ENCODE peak calls at places on chromosomes 3 and 15, in four cellular contexts. Z, N, L and E are unnamed samples.

GRCh38 chr15:99143230-99143629 is 38.4 kb downstream of the SYNM start:
- DNase-seq in N (no peak), Z (no peak), L (no peak), E (no peak)

GRCh38 chr3:196638922-196639516 is 475 bp upstream of the NRROS start:
- DNase-seq in N (no peak), L (no peak), Z (no peak), E (no peak)

GRCh38 chr3:49500408-49501257 is 30.6 kb downstream of the DAG1 start:
- DNase-seq in N (peak), Z (peak), L (peak), E (peak)

GRCh38 chr3:12409625-12410596 is 74.4 kb upstream of the TSEN2 start:
- DNase-seq in L (no peak), Z (no peak), N (no peak), E (no peak)

GRCh38 chr15:89462198-89462912 is 34.0 kb downstream of the RHCG start:
- DNase-seq in Z (peak), N (no peak), L (no peak), E (no peak)

GRCh38 chr3:195013411-195013810 is 257.5 kb downstream of the XXYLT1 start:
- DNase-seq in N (no peak), L (no peak), Z (no peak), E (no peak)

GRCh38 chr3:38763569-38763968 is 52.4 kb downstream of the SCN10A start:
- DNase-seq in L (no peak), Z (no peak), N (no peak), E (no peak)

GRCh38 chr3:182436547-182436946 is 356.8 kb upstream of the ATP11B start:
- DNase-seq in Z (no peak), L (no peak), N (no peak), E (peak)

GRCh38 chr3:139213936-139214335 is 129.9 kb upstream of the MRPS22 start:
- DNase-seq in N (no peak), L (no peak), Z (no peak), E (no peak)

GRCh38 chr3:27289769-27290413 is 79.3 kb downstream of the NEK10 start:
- DNase-seq in N (no peak), L (no peak), Z (no peak), E (no peak)

GRCh38 chr3:55476515-55476914 is 10.6 kb downstream of the WNT5A start:
- DNase-seq in L (peak), Z (no peak), N (no peak), E (no peak)

GRCh38 chr3:195549931-195550519 is 6.9 kb upstream of the PPP1R2 start:
- DNase-seq in N (no peak), Z (no peak), L (no peak), E (no peak)

GRCh38 chr3:17901893-17902292 is 159.5 kb upstream of the TBC1D5 start:
- DNase-seq in L (no peak), Z (no peak), N (no peak), E (no peak)

DNA sequence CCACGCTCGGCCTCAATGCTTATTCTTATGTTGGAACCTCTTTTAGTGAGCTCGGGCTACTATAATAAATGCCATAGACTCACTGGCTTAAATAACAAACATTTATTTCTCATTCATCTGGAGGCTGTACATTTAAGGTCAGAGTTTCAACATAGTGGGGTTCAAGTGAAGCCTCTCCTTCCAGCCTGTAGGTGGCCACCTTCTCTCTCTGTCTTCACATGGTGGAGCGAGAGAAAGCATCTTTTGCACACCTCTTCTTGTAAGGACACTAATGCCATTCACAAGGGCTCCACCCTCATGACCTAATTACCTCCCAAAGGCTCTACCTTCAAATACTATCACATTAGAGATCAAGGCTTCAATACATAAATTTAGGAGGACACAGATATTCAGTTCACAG is 520.3 kb upstream of the EPHA6 start:
- DNase-seq in N (no peak), Z (no peak), L (no peak), E (no peak)
- TF ChIP-seq CTCF in N (no peak), Z (no peak), L (no peak), E (no peak)

GRCh38 chr3:53157974-53158580 is 2.9 kb upstream of the PRKCD start:
- DNase-seq in Z (peak), L (no peak), N (no peak), E (no peak)

GRCh38 chr3:53153914-53154434 is 7.0 kb upstream of the PRKCD start:
- DNase-seq in N (peak), L (no peak), Z (no peak), E (no peak)

GRCh38 chr3:53156368-53156834 is 4.6 kb upstream of the PRKCD start:
- DNase-seq in Z (no peak), N (peak), L (no peak), E (no peak)

GRCh38 chr3:53154731-53155320 is 6.2 kb upstream of the PRKCD start:
- DNase-seq in N (peak), Z (no peak), L (peak), E (peak)

DNA sequence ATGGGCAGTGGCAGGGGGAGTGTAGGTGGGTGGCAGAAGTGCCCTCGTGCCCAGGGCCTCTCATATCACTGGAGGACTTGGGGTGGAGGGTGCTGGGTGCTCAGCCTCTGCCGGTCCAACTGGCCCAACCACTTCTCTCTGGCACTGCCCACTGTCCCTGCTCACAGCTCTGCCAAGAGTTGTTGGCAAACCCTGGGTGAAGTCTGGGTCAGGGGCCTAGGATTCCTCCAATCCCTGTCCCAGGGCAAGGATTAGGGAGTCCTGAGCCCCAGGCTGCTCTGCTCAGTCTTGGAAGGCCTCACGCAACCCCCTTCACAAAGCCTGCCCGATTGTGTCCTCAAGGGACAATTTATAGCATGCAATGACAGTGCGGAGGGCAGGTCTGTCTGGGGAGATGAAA is 5.2 kb upstream of the PRKCD start:
- DNase-seq in Z (peak), N (peak), L (peak), E (peak)
- H3K27ac ChIP-seq in Z (peak), N (peak), L (no peak), E (peak)

DNA sequence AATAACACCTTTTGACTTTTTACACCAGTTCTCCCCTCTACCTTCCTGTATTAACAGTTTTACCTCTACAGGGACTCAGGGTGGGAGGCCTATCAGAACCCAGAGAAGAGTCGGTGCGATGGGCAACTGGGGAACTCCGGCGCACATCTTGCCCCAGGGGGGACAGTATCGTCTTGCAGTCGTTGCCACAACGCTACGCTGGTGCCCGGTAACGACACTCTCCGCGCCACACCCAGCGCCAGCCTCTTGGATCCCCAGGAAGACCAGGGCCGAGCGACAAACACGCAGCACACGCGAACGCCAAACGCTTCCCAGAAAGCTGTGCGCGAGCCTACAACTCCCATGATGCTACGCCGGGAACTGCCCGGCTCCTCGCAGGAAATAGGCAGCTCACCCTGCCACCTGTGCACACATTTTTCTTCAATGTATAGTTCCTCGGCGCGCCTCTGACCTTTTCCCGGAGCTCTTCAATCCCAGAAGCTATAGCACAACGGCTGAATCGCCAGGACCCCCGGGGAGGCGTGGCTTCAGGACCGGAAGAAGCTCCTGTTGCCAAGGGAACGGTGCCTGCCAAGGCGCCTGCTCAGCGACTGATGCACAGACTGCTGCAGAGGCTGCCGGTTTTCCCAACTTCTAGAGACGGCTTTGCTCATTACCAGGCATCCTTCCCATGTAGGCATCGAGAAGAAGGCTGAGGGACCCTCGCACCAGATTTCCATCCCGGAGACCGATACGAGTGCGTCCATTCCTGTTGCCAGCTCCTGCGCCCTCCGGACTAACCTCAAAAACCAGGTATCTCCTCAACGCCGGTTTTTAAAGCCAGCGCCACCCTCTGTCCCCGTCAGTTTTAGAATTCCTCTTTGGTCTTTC is at the start of gene ARL6:
- DNase-seq in N (peak), L (peak), Z (peak), E (peak)
- TF ChIP-seq CTCF in N (no peak), L (peak), Z (no peak), E (peak)

GRCh38 chr15:74460298-74460697 is 662 bp downstream of the UBL7 start:
- DNase-seq in N (no peak), L (no peak), Z (no peak), E (peak)

GRCh38 chr15:74460903-74461846 is at the start of gene UBL7:
- DNase-seq in N (peak), L (peak), Z (peak), E (peak)

GRCh38 chr15:74464216-74464615 is 3.3 kb upstream of the UBL7 start:
- DNase-seq in N (no peak), L (no peak), Z (no peak), E (no peak)

GRCh38 chr15:74463634-74464033 is 2.7 kb upstream of the UBL7 start:
- DNase-seq in L (no peak), Z (no peak), N (no peak), E (no peak)

GRCh38 chr15:74461847-74462511 is 1.0 kb upstream of the UBL7 start:
- DNase-seq in L (no peak), N (no peak), Z (no peak), E (peak)
- H3K27ac ChIP-seq in L (peak), N (peak), Z (no peak), E (peak)

GRCh38 chr3:188000361-188000861 is 153.5 kb upstream of the LPP start:
- DNase-seq in Z (peak), N (no peak), L (no peak), E (no peak)

GRCh38 chr3:188001926-188002325 is 152.0 kb upstream of the LPP start:
- DNase-seq in L (no peak), N (no peak), Z (no peak), E (no peak)

GRCh38 chr3:188002626-188003138 is 151.3 kb upstream of the LPP start:
- DNase-seq in Z (no peak), L (no peak), N (no peak), E (no peak)

GRCh38 chr3:188001052-188001567 is 152.8 kb upstream of the LPP start:
- DNase-seq in N (no peak), Z (no peak), L (no peak), E (no peak)

GRCh38 chr3:188003188-188004171 is 150.5 kb upstream of the LPP start:
- DNase-seq in Z (peak), L (peak), N (no peak), E (no peak)
- TF ChIP-seq CTCF in Z (no peak), L (no peak), N (no peak), E (no peak)

DNA sequence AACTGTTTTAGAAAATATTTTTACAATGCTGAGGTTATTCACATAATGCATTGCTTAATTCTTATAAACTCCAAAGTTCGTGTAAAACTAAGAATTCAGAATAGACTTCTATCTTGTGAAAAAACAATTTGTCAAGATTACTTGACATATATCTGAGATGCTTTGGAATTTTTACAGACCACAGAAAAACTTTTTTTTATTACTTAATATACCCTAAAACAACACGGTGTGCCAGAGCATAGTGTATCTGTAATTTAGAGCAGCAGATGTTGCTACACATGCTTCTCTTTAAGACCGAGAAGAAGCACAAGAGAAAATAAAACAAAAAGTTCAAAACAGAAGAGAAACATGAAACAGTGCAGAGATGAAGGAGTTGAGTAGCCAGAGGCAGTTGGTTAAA is 26.4 kb downstream of the ASB7 start:
- DNase-seq in Z (no peak), N (no peak), L (no peak), E (no peak)
- H3K27ac ChIP-seq in Z (no peak), N (no peak), L (peak), E (no peak)

GRCh38 chr3:8938021-8938420 is 25.3 kb downstream of the RAD18 start:
- DNase-seq in N (no peak), L (peak), Z (no peak), E (no peak)
- TF ChIP-seq CTCF in N (no peak), L (peak), Z (no peak), E (peak)

GRCh38 chr3:47909607-47910006 is 106.6 kb downstream of the MAP4 start:
- DNase-seq in Z (no peak), L (no peak), N (no peak), E (no peak)
- H3K27ac ChIP-seq in Z (no peak), L (no peak), N (no peak), E (no peak)